ENCODE peak calls at places on chromosomes 6 and 20, in six cellular contexts. B is HCT116, J is hepatocyte, G is OCI-LY7, F is GM23338, L is neural progenitor cell. W is an unnamed sample.

GRCh38 chr6:75205776-75206334 is at the start of gene COL12A1:
- DNase-seq in B (peak), J (peak), G (no peak), F (peak), L (peak), W (peak)

GRCh38 chr6:159948199-159948598 is 20.7 kb upstream of the IGF2R start:
- DNase-seq in B (no peak), J (no peak), G (no peak), F (no peak), L (no peak), W (no peak)

GRCh38 chr6:110746680-110747079 is 68.6 kb downstream of the CDK19 start:
- DNase-seq in B (no peak), J (no peak), G (no peak), F (no peak), L (no peak), W (no peak)

GRCh38 chr6:148146717-148147116 is 195.9 kb upstream of the SASH1 start:
- DNase-seq in B (peak), J (no peak), G (peak), F (peak), L (no peak), W (peak)

GRCh38 chr6:146460941-146461340 is 82.7 kb upstream of the RAB32 start:
- DNase-seq in B (no peak), J (no peak), G (no peak), F (no peak), L (no peak), W (no peak)

GRCh38 chr6:135867332-135867731 is 15.8 kb downstream of the PDE7B start:
- DNase-seq in B (no peak), J (no peak), G (no peak), F (no peak), L (no peak), W (no peak)

GRCh38 chr6:366389-366788 is 25.2 kb upstream of the IRF4 start:
- DNase-seq in B (no peak), J (no peak), G (peak), F (no peak), L (no peak), W (no peak)

GRCh38 chr20:45189861-45190260 is 15.2 kb downstream of the PI3 start:
- DNase-seq in B (no peak), J (no peak), G (no peak), F (no peak), L (no peak), W (no peak)

GRCh38 chr6:14885471-14885987 is 360.3 kb upstream of the JARID2 start:
- DNase-seq in B (no peak), J (no peak), G (no peak), F (no peak), L (no peak), W (no peak)

GRCh38 chr6:11947569-11947968 is 64.5 kb upstream of the HIVEP1 start:
- DNase-seq in B (no peak), J (peak), G (no peak), F (no peak), L (no peak), W (peak)

GRCh38 chr6:142913511-142914047 is 31.4 kb downstream of the HIVEP2 start:
- DNase-seq in B (no peak), J (no peak), G (peak), F (no peak), L (no peak), W (no peak)

GRCh38 chr20:10524643-10525042 is 89.5 kb downstream of the SLX4IP start:
- DNase-seq in B (peak), J (no peak), G (no peak), F (no peak), L (no peak), W (peak)
- H3K27ac ChIP-seq in B (peak), J (peak), G (no peak), F (no peak), L (no peak), W (peak)

GRCh38 chr6:144220031-144220790 is 64.9 kb upstream of the UTRN start:
- DNase-seq in B (no peak), J (no peak), G (no peak), F (no peak), L (no peak), W (no peak)

GRCh38 chr6:144216668-144217218 is 66.4 kb downstream of the STX11 start:
- DNase-seq in B (no peak), J (no peak), G (peak), F (peak), L (no peak), W (no peak)

GRCh38 chr6:144217264-144217663 is 66.9 kb downstream of the STX11 start:
- DNase-seq in B (no peak), J (peak), G (no peak), F (no peak), L (no peak), W (peak)

GRCh38 chr6:144217797-144218196 is 67.3 kb upstream of the UTRN start:
- DNase-seq in B (no peak), J (no peak), G (no peak), F (no peak), L (no peak), W (no peak)

GRCh38 chr6:144219056-144219685 is 66.0 kb upstream of the UTRN start:
- DNase-seq in B (peak), J (peak), G (peak), F (peak), L (peak), W (peak)
- TF ChIP-seq EZH2phosphoT487 in B (no peak), J (no peak), G (no peak), F (no peak), L (no peak), W (no peak)

DNA sequence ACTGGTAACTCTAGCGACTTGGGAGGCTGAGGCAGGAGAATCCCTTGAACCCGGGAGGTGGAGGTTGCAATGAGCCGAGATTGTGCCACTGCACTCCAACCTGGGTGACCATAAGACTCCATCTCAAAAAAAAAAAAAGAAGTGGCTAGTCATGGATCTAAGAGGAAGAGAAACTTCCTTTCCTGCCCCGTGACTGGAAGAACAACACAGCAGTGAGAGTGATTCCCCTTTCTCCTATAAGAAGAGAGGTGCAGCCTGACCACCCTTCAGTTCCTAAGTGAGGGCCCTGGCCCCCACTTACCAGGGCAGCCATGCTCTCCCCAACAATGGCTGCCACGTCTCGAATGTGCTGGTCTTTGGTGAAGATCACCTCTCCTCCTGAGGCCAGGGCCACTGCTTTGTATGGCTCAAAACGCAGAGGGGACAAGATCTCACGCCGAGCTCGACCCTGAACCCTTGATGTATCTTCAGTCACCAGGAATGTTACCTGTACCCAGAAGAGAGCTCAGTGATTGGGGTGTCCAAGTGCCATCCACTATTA is 6.3 kb downstream of the SAPCD1 start:
- DNase-seq in B (no peak), J (no peak), G (no peak), F (no peak), L (no peak), W (no peak)
- TF ChIP-seq CTCF in B (no peak), J (no peak), G (no peak), F (no peak), L (no peak), W (no peak)

GRCh38 chr6:134421496-134421895 is 103.6 kb upstream of the SGK1 start:
- DNase-seq in B (no peak), J (no peak), G (no peak), F (no peak), L (no peak), W (no peak)

GRCh38 chr6:134424131-134424794 is 106.4 kb upstream of the SGK1 start:
- DNase-seq in B (no peak), J (no peak), G (no peak), F (no peak), L (no peak), W (peak)

GRCh38 chr6:134419717-134420116 is 101.8 kb upstream of the SGK1 start:
- DNase-seq in B (no peak), J (no peak), G (no peak), F (no peak), L (no peak), W (no peak)

GRCh38 chr6:134422426-134423231 is 104.7 kb upstream of the SGK1 start:
- DNase-seq in B (peak), J (no peak), G (no peak), F (no peak), L (no peak), W (peak)

GRCh38 chr6:134420638-134421181 is 102.8 kb upstream of the SGK1 start:
- DNase-seq in B (no peak), J (no peak), G (no peak), F (no peak), L (no peak), W (peak)
- H3K27ac ChIP-seq in B (no peak), J (no peak), G (no peak), F (no peak), L (no peak), W (peak)

DNA sequence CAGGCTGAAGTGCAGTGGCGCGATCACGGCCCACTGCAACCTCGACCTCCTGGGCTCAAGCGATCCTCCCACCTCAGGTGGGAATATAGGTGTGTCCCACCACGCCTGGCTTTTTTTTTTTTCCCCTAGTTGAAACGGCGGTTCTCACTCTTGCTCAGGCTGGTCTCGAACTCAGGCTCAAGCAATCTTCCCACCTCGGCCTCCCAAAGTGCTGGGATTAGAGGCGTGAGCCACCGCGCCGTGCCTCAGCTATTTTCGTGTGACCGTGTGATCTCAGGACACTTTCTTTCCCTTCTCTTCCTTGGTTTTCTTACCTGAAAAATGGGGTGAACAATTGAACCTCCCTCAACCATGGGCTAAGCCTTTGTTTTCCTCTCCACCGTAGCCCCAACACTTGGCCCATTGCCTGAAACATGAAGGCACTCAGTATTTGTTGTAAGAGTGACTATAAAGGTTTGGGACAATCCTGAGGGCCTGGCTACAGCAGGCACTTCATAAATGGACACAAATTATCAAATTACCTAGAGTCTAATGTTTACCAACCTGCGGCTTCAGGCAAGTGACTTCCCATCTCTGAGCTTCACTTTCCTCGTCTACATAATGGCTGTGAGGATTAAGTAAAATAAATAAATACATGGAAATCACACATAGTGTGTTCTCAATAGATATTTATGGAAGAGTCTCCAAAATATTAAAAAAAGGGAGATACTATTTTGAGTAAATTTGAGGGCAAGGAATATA is 31.4 kb upstream of the ID1 start:
- DNase-seq in B (no peak), J (peak), G (no peak), F (no peak), L (no peak), W (peak)
- TF ChIP-seq EZH2phosphoT487 in B (no peak), J (no peak), G (no peak), F (no peak), L (no peak), W (no peak)

DNA sequence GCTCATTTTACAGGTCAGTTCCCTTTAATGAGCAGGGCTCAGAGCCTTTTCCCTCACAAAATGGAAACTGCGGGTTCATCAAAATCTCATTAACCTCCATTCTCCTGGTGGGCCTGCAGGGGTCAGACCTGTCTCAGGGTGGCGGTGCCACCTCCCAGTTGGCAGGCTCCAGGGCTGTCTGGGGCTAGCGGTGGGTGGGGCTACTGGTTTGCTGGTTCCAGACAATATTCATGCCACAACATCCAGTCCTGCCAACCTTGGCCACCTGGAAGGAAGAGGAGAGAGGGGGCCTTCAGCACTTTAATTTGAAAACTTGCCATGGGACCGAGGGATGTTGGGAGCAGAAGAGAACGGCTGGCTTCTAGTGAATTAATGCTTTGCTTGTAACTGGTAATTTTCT is 41.9 kb upstream of the CTNNBL1 start:
- DNase-seq in B (peak), J (no peak), G (peak), F (peak), L (peak), W (peak)
- TF ChIP-seq CTCF in B (peak), J (peak), G (peak), F (peak), L (peak), W (peak)

GRCh38 chr6:88166493-88166900 is 350 bp upstream of the CNR1 start:
- DNase-seq in B (no peak), J (peak), G (peak), F (no peak), L (no peak), W (no peak)
- H3K27ac ChIP-seq in B (no peak), J (peak), G (peak), F (no peak), L (no peak), W (no peak)

GRCh38 chr6:168179133-168179532 is 100.1 kb upstream of the FRMD1 start:
- DNase-seq in B (no peak), J (no peak), G (no peak), F (peak), L (no peak), W (no peak)

GRCh38 chr6:168180548-168181011 is 101.6 kb upstream of the FRMD1 start:
- DNase-seq in B (no peak), J (no peak), G (no peak), F (peak), L (no peak), W (peak)

GRCh38 chr6:168181776-168182765 is 103.1 kb upstream of the FRMD1 start:
- DNase-seq in B (no peak), J (no peak), G (no peak), F (no peak), L (peak), W (no peak)

GRCh38 chr6:168181316-168181715 is 102.3 kb upstream of the FRMD1 start:
- DNase-seq in B (no peak), J (no peak), G (no peak), F (no peak), L (no peak), W (no peak)

GRCh38 chr6:168179702-168180382 is 100.8 kb upstream of the FRMD1 start:
- DNase-seq in B (no peak), J (no peak), G (no peak), F (no peak), L (no peak), W (no peak)
- TF ChIP-seq EZH2phosphoT487 in B (no peak), J (no peak), G (no peak), F (no peak), L (no peak), W (no peak)

DNA sequence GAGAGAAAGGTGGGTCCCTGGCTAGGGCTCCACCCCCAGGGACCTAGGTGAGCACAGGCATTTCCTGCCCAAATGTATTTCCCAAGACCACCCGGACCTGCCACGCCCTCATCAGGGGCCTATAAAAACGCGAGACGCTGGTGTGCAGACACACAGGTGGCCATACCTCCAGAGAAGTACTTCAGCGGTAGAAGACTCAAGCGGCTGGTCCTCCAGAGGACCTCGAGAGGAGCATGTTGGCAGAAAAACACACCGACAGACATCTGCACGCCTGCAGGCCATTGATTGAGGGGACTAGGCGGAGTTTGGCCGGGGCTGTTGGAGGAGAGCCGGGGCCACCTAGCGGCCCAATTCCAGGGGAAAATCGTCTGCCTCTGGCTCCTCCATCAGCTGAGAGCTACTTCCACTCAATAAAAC is 695.8 kb upstream of the MMS22L start:
- DNase-seq in B (peak), J (peak), G (no peak), F (peak), L (peak), W (peak)
- TF ChIP-seq CTCF in B (peak), J (no peak), G (no peak), F (peak), L (peak), W (peak)

DNA sequence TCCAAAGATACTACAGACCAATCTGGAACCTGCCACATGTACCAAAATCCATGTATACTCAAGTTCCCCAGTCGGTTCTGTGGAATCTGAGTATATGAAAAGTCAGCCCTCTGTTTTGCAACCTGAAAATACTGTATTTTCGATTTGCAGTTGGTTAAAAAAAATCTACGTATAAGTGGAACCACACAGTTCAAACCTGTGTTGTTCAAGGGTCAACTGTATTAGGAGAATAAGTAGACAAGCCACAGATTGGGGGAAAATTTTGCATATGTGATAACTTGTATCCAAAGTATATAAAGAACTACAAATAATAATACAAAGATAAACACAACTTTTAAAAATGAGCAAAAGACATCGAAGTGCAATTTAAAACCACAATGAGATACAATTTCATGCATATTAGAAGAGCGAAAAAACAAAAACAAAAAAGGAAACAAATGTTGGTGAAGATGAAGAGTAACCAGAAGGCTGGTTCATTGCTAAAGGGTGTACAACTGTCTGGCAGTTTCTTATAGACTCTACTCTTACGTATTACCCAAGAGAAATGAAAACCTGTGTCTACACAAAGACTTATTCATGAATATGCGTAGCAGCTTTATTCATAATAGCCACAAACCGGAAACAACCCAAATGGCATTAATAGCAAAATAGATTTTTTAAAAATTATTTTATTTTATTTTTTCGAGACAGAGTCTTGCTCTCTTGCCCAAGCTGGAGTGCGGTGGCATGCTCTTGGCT is 180.8 kb downstream of the BCAS1 start:
- DNase-seq in B (no peak), J (no peak), G (no peak), F (no peak), L (no peak), W (no peak)
- H3K27ac ChIP-seq in B (no peak), J (no peak), G (no peak), F (no peak), L (no peak), W (peak)